ENCODE peak calls at places on chromosomes 13 and 19, in seven cellular contexts. O is neuronal stem cell, V is H1, R is IMR-90, A is H9, D is mesenchymal stem cell, T is trophoblast cell. K is an unnamed sample. For H3K4me1, the result is how much of the 10 kb centered on the place peaks cover.

GRCh38 chr13:110228936-110229904 is 77.7 kb downstream of the COL4A1 start:
- DNase-seq in O (no peak), A (no peak), T (peak), V (no peak), R (no peak), D (peak), K (no peak)

GRCh38 chr13:97339019-97339988 is 94.7 kb upstream of the RAP2A start:
- DNase-seq in T (peak), R (peak), A (no peak), V (no peak), O (no peak), D (peak), K (no peak)

GRCh38 chr19:39409886-39410619 is 2.4 kb upstream of the PLEKHG2 start:
- DNase-seq in V (peak), O (no peak), T (peak), D (peak), A (no peak), R (no peak), K (peak)

GRCh38 chr13:102289606-102290005 is 112.2 kb downstream of the FGF14 start:
- DNase-seq in A (no peak), V (no peak), O (no peak), R (peak), T (no peak), D (no peak), K (no peak)

GRCh38 chr13:43284162-43284561 is 260.8 kb downstream of the DNAJC15 start:
- DNase-seq in O (no peak), V (no peak), R (peak), T (no peak), A (no peak), D (peak), K (no peak)

GRCh38 chr19:8212916-8213315 is 3.7 kb downstream of the CERS4 start:
- DNase-seq in R (no peak), D (no peak), A (no peak), O (no peak), V (no peak), T (no peak), K (no peak)

GRCh38 chr19:55657004-55657747 is 2.3 kb downstream of the U2AF2 start:
- DNase-seq in A (no peak), V (no peak), R (no peak), D (no peak), T (no peak), O (no peak), K (no peak)

GRCh38 chr13:67518785-67519184 is 288.6 kb upstream of the PCDH9 start:
- DNase-seq in R (no peak), D (no peak), T (no peak), O (peak), A (no peak), V (no peak), K (peak)

GRCh38 chr19:12939292-12939606 is 840 bp downstream of the CALR start:
- DNase-seq in V (no peak), A (no peak), D (peak), T (peak), R (peak), O (no peak), K (peak)

GRCh38 chr19:51440846-51441409 is 17.3 kb downstream of the SIGLEC8 start:
- DNase-seq in R (no peak), T (no peak), D (no peak), A (no peak), V (no peak), O (no peak), K (no peak)

GRCh38 chr19:30318261-30318660 is 53.9 kb upstream of the ZNF536 start:
- DNase-seq in D (no peak), R (no peak), O (no peak), T (no peak), V (no peak), A (no peak), K (no peak)

GRCh38 chr13:109724603-109725002 is 61.8 kb downstream of the IRS2 start:
- DNase-seq in D (no peak), V (no peak), T (no peak), R (no peak), O (no peak), A (no peak), K (no peak)

GRCh38 chr19:38375098-38375493 is 725 bp downstream of the PSMD8 start:
- DNase-seq in V (no peak), D (no peak), A (no peak), T (no peak), O (no peak), R (peak), K (no peak)

GRCh38 chr19:6725513-6726231 is 5.2 kb upstream of the C3 start:
- DNase-seq in D (no peak), T (no peak), R (no peak), V (no peak), A (no peak), O (no peak), K (no peak)

GRCh38 chr13:78816154-78816553 is 157.2 kb upstream of the OBI1 start:
- DNase-seq in D (no peak), R (no peak), A (no peak), V (no peak), O (no peak), T (no peak), K (peak)

DNA sequence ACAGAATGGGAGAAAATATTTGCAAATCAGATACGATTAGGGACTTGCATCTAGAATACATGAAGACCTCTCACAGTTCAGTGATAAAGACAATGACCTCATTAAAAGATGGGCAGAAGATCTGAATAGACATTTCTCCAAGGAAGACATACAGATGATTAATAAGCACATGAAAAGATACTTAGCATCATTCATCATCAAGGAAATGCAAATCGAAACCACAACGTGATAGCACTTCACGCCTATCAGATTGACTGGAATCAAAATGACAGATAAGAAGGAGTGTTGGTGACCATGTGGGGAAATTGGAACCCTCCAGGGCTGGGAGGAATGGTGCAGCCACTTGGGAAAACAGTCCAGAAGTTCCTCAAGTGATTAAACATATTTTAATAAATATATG is 25.8 kb downstream of the CFAP97D2 start:
- DNase-seq in T (no peak), V (no peak), D (no peak), R (no peak), A (no peak), O (no peak), K (no peak)
- H2BK5ac ChIP-seq in T (no peak), V (no peak), D (no peak), R (no peak), A (no peak), O (no peak), K (no peak)

GRCh38 chr13:98944336-98944735 is 33.5 kb downstream of the DOCK9 start:
- DNase-seq in T (no peak), O (no peak), R (no peak), V (no peak), D (no peak), A (no peak), K (no peak)
- H3K4me1 ChIP-seq in T (under half), O (under half), R (under half), V (under half), D (under half), A (under half), K (under half)

DNA sequence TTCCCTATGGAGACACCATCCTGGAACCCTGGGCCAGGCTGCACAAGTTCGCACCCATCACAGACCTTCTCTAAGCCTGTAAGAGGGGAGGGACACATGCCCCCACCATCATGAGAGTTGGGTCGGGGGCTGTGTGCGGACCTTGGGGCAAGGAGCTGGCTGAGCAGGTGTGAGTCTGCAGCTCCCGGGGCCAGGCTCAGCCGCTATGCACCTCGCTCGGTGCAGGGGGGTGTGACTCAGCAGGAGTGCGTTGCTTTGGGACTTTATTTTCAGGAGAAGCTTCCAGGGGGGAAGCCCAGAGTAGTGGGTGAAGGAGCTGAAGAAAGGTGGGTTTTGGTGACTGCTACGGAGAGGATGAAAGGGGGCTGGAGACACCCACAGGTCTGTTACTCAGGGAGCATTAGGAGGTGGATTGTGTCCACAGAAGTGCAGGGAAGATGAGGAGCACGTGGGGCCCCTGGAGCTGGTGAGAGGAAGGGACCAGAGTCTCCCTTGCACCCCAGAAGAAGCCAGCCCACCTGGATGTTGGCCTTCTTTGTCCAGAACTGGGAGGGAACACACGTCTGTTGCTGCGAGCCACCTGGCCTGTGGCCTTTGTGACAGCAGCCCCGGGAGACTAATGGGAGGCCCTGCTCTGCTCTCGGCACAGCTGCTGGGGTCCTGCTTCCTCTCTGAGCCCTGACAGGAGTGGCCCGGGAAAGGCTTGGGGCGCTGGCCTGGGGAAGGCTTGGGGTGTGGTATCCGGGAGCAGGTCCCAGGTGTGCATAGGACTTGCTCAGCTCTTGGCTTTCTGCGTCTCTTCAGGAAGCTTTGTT is 162.6 kb downstream of the TEX29 start:
- DNase-seq in A (no peak), V (no peak), R (no peak), D (no peak), T (no peak), O (no peak), K (no peak)
- H4K8ac ChIP-seq in A (no peak), V (no peak), R (no peak), D (no peak), T (no peak), O (peak), K (no peak)

DNA sequence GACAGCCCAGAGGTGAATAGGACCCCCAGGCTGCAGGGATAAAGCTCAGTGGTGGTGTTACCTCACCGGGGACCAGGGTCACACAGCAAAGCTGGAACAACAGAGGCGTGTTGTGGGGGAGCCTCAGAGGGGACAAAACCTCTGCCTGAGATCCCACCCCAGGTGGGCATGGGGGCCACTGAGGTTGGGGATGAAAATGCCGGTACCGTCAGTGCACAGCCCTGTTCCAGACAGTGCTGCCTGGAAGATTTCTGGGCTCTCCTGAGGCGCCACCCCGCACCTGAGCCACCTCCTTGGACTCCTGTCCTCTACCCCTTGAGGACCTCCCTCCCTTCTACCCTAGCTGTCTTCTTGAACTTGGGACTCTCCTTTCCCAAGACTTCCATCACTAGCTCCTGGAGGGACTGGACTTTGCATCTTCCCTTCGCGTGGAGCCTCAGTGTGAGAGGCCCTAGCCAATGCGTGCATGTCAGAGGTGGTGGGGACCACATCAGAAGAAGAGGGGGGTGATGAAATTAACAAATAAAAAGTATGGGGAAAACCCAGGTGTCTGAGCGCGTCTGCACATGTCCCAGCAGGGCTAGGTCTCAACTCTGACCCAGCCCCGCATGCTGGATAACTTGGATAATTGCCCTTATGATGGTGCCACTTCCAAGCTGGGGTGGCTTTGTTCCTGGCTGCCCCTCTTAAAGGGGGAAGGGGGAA is 11.7 kb downstream of the CNFN start:
- DNase-seq in T (no peak), O (no peak), A (no peak), D (no peak), R (no peak), V (no peak), K (no peak)
- H2BK5ac ChIP-seq in T (no peak), O (peak), A (no peak), D (no peak), R (no peak), V (no peak), K (no peak)

GRCh38 chr13:74287672-74288169 is 153.5 kb upstream of the KLF12 start:
- DNase-seq in D (peak), A (peak), V (peak), R (peak), O (peak), T (no peak), K (peak)
- H3K4me1 ChIP-seq in D (under half), A (under half), V (under half), R (under half), O (under half), T (under half), K (under half)

GRCh38 chr19:50022823-50023222 is 2.3 kb downstream of the VRK3 start:
- DNase-seq in D (no peak), V (no peak), T (no peak), A (no peak), O (no peak), R (no peak), K (no peak)
- H4K8ac ChIP-seq in D (no peak), V (no peak), T (no peak), A (no peak), O (no peak), R (no peak), K (no peak)

GRCh38 chr19:46229442-46229841 is at the start of gene IGFL1:
- DNase-seq in D (no peak), R (no peak), O (no peak), A (no peak), T (no peak), V (no peak), K (no peak)

GRCh38 chr19:46232938-46233621 is 3.5 kb downstream of the IGFL1 start:
- DNase-seq in A (no peak), O (no peak), R (no peak), V (no peak), D (no peak), T (no peak), K (no peak)

GRCh38 chr19:46226438-46226973 is 3.0 kb upstream of the IGFL1 start:
- DNase-seq in T (peak), R (no peak), A (no peak), V (no peak), O (no peak), D (no peak), K (no peak)

GRCh38 chr19:46232468-46232867 is 2.9 kb downstream of the IGFL1 start:
- DNase-seq in R (no peak), D (no peak), T (no peak), O (no peak), A (no peak), V (no peak), K (no peak)

DNA sequence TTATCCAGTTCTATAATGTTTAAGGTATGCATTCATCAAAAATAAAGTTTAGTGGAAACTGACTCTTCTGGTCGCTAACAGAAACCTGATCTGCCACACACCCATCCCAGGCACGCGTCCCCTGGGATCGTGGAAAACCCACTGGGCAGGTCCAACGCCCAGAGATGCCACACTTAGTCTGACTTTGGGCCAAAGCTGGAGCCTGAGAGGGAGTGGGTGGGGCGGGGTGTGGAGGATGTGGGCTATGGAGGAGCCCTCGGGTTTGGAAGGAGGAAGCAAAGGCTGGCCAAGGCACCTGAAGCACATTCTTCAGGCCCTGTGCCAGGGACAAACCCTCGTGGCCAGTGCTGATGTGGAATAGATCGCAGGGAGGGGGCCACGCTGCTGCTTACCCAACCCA is 2.5 kb downstream of the IGFL1 start:
- DNase-seq in D (no peak), T (peak), R (no peak), V (no peak), A (no peak), O (no peak), K (no peak)
- H2BK5ac ChIP-seq in D (no peak), T (no peak), R (no peak), V (no peak), A (no peak), O (no peak), K (no peak)

DNA sequence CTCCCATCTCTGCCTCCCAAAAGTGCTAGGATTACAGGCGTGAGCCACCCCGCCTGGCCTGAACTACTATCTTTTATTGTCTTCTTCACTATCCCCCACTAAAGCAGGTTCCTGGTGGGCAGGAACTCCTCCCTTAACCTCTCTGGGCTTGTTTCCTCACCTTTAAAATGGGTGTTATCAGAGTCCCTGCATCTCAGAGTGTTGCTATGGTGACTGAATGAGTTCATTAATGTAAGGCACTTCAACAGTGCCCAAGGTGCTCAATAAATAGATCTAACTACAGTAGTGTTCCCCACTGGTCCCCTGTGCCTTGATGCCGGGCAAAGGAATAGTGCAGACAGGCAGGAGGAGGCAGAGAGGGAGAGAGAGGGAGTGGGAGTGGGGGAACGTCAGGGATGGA is 20.5 kb downstream of the CCDC97 start:
- DNase-seq in D (no peak), R (no peak), T (peak), A (no peak), O (no peak), V (no peak), K (no peak)
- H3K4me1 ChIP-seq in D (under half), R (under half), T (under half), A (under half), O (under half), V (under half), K (under half)

GRCh38 chr13:51047434-51048165 is 63.5 kb downstream of the C13orf42 start:
- DNase-seq in R (no peak), V (peak), O (no peak), T (no peak), A (no peak), D (no peak), K (no peak)
- H4K8ac ChIP-seq in R (no peak), V (no peak), O (no peak), T (no peak), A (no peak), D (no peak), K (no peak)

DNA sequence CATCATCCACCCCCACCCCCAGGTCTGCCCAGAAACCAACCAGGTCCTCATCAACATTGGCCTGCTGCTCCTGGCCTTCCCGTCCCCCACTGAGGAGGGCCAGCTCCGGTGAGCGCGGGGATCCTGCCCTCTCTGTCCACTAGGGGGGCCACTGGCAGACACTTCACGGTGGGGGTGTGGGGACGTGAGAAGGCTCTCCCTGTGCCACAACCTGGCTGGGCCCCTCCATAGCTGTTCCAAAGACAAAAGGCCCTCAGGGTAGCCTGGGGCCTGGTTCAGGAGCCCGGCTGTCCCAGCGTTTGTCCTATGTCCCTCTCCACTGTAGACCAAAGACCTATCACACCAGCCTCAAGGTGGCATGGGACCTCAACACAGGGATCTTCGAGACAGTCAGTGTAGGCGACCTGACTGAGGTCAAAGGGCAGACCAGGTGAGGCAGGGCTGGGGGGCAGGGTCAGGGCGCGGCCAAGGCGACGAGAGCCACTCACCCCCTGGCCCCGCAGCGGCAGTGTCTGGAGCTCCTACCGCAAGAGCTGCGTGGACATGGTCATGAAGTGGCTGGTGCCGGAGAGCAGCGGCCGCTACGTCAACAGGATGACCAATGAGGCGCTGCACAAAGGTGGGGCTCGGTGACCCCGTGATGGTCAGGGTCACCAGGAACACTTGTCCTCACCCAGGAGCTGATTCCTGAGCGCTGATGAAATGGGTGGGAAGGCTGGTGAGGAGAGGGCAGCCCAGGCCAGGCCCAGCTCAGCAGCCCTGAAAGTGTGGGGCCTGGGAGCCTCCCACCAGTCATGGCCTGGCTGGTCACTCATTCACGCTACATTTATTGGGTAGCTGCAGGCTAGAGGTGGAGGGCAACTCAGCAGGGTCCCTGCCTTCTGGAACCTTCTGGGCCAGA is 7.9 kb downstream of the DCAF15 start:
- DNase-seq in V (peak), D (no peak), T (peak), O (no peak), A (peak), R (no peak), K (peak)
- H2BK5ac ChIP-seq in V (peak), D (no peak), T (no peak), O (no peak), A (no peak), R (no peak), K (no peak)

K was measured in mesendoderm.